ENCODE peak calls at places on chromosomes 16 and 17, in four cellular contexts. R is transverse colon, X is sigmoid colon, M is suprapubic skin. B is an unnamed sample.

GRCh38 chr17:77740481-77740880 is 218.0 kb upstream of the TNRC6C start:
- DNase-seq in R (no peak), X (no peak), M (peak), B (no peak)

GRCh38 chr16:52466998-52467397 is 79.9 kb downstream of the TOX3 start:
- DNase-seq in R (no peak), X (no peak), M (no peak), B (no peak)

GRCh38 chr17:72592242-72592966 is 471.6 kb downstream of the SOX9 start:
- DNase-seq in R (peak), X (no peak), M (no peak), B (no peak)

GRCh38 chr17:38982858-38983746 is 15.9 kb upstream of the FBXO47 start:
- DNase-seq in R (peak), X (peak), M (no peak), B (no peak)

GRCh38 chr17:75847595-75848522 is 3.7 kb upstream of the UNC13D start:
- DNase-seq in R (no peak), X (peak), M (no peak), B (no peak)

GRCh38 chr17:50267074-50267841 is 7.0 kb upstream of the TMEM92 start:
- DNase-seq in R (peak), X (peak), M (no peak), B (no peak)

GRCh38 chr16:24978370-24978914 is 36.7 kb downstream of the ARHGAP17 start:
- DNase-seq in R (no peak), X (no peak), M (no peak), B (no peak)

GRCh38 chr17:32446949-32447348 is 2.6 kb downstream of the PSMD11 start:
- DNase-seq in R (no peak), X (no peak), M (no peak), B (no peak)

GRCh38 chr16:47905771-47906170 is 250.0 kb downstream of the ABCC12 start:
- DNase-seq in R (no peak), X (no peak), M (no peak), B (no peak)

GRCh38 chr16:68923116-68923515 is 79.8 kb downstream of the TANGO6 start:
- DNase-seq in R (no peak), X (no peak), M (peak), B (no peak)

GRCh38 chr17:44655983-44656700 is at the start of gene MEIOC:
- DNase-seq in R (no peak), X (no peak), M (no peak), B (no peak)

GRCh38 chr17:36673637-36674277 is 72.4 kb downstream of the MRM1 start:
- DNase-seq in R (no peak), X (no peak), M (no peak), B (no peak)

GRCh38 chr17:17342242-17342945 is 39.2 kb downstream of the NT5M start:
- DNase-seq in R (no peak), X (no peak), M (peak), B (no peak)

GRCh38 chr16:86038923-86039310 is 140.0 kb downstream of the IRF8 start:
- DNase-seq in R (peak), X (peak), M (no peak), B (no peak)

GRCh38 chr17:51909971-51910370 is 248.5 kb downstream of the CA10 start:
- DNase-seq in R (no peak), X (no peak), M (no peak), B (no peak)

GRCh38 chr17:75069783-75070182 is 18.0 kb upstream of the SLC16A5 start:
- DNase-seq in R (no peak), X (no peak), M (no peak), B (no peak)

GRCh38 chr16:57660715-57661463 is 7.2 kb upstream of the ADGRG3 start:
- DNase-seq in R (no peak), X (no peak), M (no peak), B (no peak)

GRCh38 chr16:82761236-82761635 is 134.5 kb downstream of the CDH13 start:
- DNase-seq in R (peak), X (peak), M (no peak), B (no peak)

GRCh38 chr17:9360610-9361571 is 214.7 kb downstream of the STX8 start:
- DNase-seq in R (peak), X (peak), M (no peak), B (no peak)

GRCh38 chr17:4861052-4861451 is 27.9 kb downstream of the MINK1 start:
- DNase-seq in R (no peak), X (no peak), M (no peak), B (no peak)

GRCh38 chr16:83835972-83836566 is 28.3 kb downstream of the HSBP1 start:
- DNase-seq in R (no peak), X (no peak), M (no peak), B (no peak)

GRCh38 chr16:89317101-89317671 is 99.7 kb downstream of the ZNF778 start:
- DNase-seq in R (peak), X (no peak), M (no peak), B (no peak)

GRCh38 chr16:75541236-75541635 is 5.3 kb upstream of the CHST5 start:
- DNase-seq in R (peak), X (no peak), M (no peak), B (no peak)

GRCh38 chr16:61412562-61412961 is 623.7 kb downstream of the CDH8 start:
- DNase-seq in R (no peak), X (no peak), M (no peak), B (no peak)

GRCh38 chr17:48045270-48046001 is 2.7 kb upstream of the NFE2L1 start:
- DNase-seq in R (no peak), X (no peak), M (no peak), B (no peak)

GRCh38 chr16:2371421-2371820 is 30.9 kb upstream of the ABCA3 start:
- DNase-seq in R (no peak), X (no peak), M (no peak), B (no peak)

GRCh38 chr16:4550587-4550986 is 5.6 kb upstream of the C16orf96 start:
- DNase-seq in R (no peak), X (no peak), M (no peak), B (no peak)

GRCh38 chr16:27305342-27305741 is 8.4 kb upstream of the IL4R start:
- DNase-seq in R (no peak), X (no peak), M (no peak), B (no peak)

GRCh38 chr17:61305024-61305423 is 94.6 kb upstream of the TBX2 start:
- DNase-seq in R (no peak), X (no peak), M (no peak), B (no peak)

GRCh38 chr16:57748596-57748995 is 13.0 kb downstream of the KATNB1 start:
- DNase-seq in R (no peak), X (no peak), M (no peak), B (no peak)

GRCh38 chr16:89855301-89855945 is 18.0 kb upstream of the TCF25 start:
- DNase-seq in R (no peak), X (no peak), M (no peak), B (no peak)

GRCh38 chr16:29784901-29785500 is 5.5 kb upstream of the KIF22 start:
- DNase-seq in R (peak), X (peak), M (peak), B (no peak)

DNA sequence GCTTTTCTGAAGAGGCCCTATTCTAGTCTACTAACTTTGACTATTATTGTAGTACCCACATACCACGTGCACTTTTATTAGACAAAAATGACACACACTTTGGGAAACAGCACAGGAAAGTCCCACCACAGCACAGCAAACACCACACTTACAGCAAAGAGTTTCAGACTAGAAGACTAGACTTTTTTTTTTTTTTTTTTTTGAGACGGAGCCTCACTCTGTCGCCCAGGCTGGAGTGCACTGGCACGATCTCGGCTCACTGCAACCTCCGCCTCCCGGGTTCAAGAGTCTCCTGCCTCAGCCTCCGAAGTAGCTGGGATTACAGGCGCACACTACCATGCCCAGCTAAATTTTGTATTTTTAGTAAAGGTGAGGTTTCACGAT is 20.1 kb downstream of the YWHAE start:
- DNase-seq in R (no peak), X (no peak), M (no peak), B (no peak)
- H3K4me3 ChIP-seq in R (no peak), X (peak), M (no peak), B (peak)

GRCh38 chr17:59693582-59693981 is 13.6 kb downstream of the PTRH2 start:
- DNase-seq in R (no peak), X (no peak), M (no peak), B (no peak)

GRCh38 chr17:59698143-59698542 is 9.1 kb downstream of the PTRH2 start:
- DNase-seq in R (no peak), X (no peak), M (no peak), B (no peak)

GRCh38 chr17:59694344-59694743 is 12.9 kb downstream of the PTRH2 start:
- DNase-seq in R (no peak), X (no peak), M (no peak), B (no peak)

GRCh38 chr17:59696682-59697277 is 10.4 kb downstream of the PTRH2 start:
- DNase-seq in R (no peak), X (no peak), M (no peak), B (no peak)

DNA sequence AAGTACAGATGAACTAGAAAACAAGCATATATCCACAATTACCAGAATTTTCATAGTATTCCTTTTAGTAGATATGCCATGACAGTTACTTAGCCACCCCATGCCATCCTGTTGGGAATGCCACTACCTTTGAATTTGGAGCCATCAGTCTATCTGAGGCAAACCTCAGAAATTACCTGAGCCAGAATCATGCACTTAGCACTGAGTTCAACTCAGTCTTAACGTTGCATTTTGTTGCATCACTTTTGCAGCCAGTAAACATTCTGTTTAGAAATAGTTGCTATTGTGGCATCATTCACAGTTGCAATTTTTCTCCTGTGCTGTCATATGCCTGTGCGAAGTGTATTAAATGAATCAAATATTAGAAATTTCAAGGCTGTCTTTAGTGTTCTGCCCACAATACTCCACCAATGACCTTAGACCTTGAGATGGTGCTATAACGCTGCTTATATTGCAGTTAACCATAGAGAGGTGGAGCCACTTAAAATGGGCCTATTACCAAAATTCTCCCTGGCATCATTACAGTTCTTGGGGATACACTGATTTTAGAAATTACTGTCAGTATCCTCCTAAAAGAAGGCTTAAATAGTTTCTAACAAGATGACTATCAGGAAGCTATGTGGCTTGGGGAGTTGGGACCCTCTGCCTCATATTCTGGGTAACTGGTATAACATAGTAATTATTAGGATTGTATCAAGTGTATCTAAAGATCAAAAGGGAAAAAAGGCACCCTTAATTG is 11.1 kb downstream of the PTRH2 start:
- DNase-seq in R (no peak), X (no peak), M (no peak), B (no peak)
- TF ChIP-seq EP300 in R (no peak), X (no peak), M (no peak), B (no peak)

DNA sequence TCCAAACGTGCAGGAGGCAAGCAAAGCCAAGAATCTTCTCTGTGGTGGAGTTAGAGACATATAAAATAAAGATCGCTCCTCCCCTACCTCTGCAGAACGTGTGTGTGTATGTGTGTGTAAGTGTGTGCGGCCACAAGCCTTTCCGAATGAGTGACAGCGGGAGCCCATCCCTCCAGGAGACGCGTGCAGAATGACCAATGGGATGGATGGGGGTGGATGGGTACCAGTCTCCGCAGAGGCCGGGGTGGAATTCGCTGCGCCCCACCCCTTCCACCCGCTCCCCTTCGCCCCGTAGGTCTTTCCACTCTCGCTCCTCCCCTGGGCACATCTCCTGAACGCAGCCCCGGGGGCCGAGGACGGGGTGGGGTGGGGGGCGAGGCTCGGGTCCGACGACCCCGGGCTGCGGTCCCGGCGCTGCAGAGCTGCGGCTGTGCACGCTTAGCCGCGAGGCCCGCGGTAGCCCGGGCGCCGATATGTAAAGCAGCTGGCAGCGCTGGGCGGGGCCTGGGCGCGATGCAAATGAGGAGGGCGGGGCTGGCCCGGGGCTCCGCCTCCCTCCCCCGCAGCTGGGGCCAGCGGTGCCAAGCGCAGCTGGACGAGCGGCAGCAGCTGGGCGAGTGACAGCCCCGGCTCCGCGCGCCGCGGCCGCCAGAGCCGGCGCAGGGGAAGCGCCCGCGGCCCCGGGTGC is at the start of gene PRKCB:
- DNase-seq in R (peak), X (peak), M (peak), B (peak)
- H3K4me3 ChIP-seq in R (peak), X (peak), M (peak), B (peak)

DNA sequence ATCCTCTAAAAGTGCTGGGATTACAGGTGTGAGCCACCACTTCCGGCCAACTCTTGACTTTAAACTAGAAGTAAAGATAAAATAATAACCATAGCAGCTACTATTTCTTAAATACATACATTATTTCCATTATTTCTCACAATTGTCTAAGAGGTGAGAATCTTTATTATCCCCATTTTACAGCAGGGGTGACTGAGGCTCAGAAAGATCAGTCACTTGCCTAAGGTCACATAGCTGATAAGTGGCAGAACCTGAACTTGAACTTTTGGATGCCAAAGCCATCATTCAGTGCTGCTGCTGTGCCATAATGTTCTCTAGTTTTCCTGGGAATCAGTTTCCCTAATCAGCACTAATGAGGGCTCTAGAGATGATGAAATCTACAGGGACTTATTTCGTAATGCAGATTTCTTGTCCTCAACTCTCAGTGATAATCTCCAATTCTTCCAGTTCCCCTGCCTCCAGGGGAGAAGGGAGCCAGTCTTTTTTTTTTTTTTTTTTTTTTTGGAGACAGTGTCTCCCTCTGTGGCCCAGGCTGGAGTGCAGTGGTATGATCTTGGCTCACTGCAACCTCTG is 25.2 kb upstream of the GPRC5B start:
- DNase-seq in R (no peak), X (no peak), M (no peak), B (no peak)
- TF ChIP-seq EP300 in R (no peak), X (no peak), M (no peak), B (no peak)

GRCh38 chr17:7211512-7212277 is 7.9 kb downstream of the DLG4 start:
- DNase-seq in R (no peak), X (no peak), M (no peak), B (no peak)
- H3K4me3 ChIP-seq in R (no peak), X (no peak), M (no peak), B (peak)

GRCh38 chr16:15502041-15502725 is 67.8 kb downstream of the BMERB1 start:
- DNase-seq in R (no peak), X (no peak), M (peak), B (no peak)
- TF ChIP-seq EP300 in R (no peak), X (no peak), M (no peak), B (no peak)

GRCh38 chr17:80731255-80731840 is 186.7 kb downstream of the RPTOR start:
- DNase-seq in R (no peak), X (no peak), M (no peak), B (no peak)
- H3K4me3 ChIP-seq in R (no peak), X (no peak), M (no peak), B (no peak)